ENCODE peak calls at places on chromosomes 13 and 19, in five cellular contexts. Q, M, W, O and S are unnamed samples.
A peak's percentile ranks its signal among the peaks of the same experiment; 100 is the strongest.

GRCh38 chr19:13888281-13888680 is 11.3 kb downstream of the NANOS3 start:
- DNase-seq in Q (no peak), M (no peak), O (no peak), W (no peak), S (no peak)

GRCh38 chr13:57666554-57666953 is 35.0 kb downstream of the PCDH17 start:
- DNase-seq in O (no peak), Q (no peak), W (no peak), M (no peak), S (peak; percentile 39)

GRCh38 chr19:57105976-57106610 is 13.7 kb upstream of the USP29 start:
- DNase-seq in Q (no peak), M (no peak), W (no peak), O (no peak), S (no peak)

GRCh38 chr13:27170221-27170520 is 1.4 kb downstream of the USP12 start:
- DNase-seq in W (no peak), Q (no peak), O (no peak), M (no peak), S (no peak)

GRCh38 chr19:55230329-55230728 is 1.8 kb upstream of the TMEM86B start:
- DNase-seq in Q (no peak), M (no peak), W (no peak), O (no peak), S (no peak)

GRCh38 chr19:44643605-44644390 is at the start of gene PVR:
- DNase-seq in M (no peak), W (peak; percentile 53), Q (peak; percentile 80), O (peak; percentile 40), S (peak; percentile 57)

GRCh38 chr13:44331912-44332840 is 41.4 kb upstream of the SERP2 start:
- DNase-seq in O (no peak), Q (peak; percentile 65), W (peak; percentile 24), M (peak; percentile 60), S (peak; percentile 47)

GRCh38 chr13:72062566-72062965 is 195.6 kb upstream of the DACH1 start:
- DNase-seq in W (no peak), O (no peak), Q (peak; percentile 20), M (no peak), S (no peak)

GRCh38 chr19:42693760-42694350 is 46.4 kb downstream of the PSG3 start:
- DNase-seq in M (peak; percentile 9), Q (peak; percentile 14), O (no peak), W (no peak), S (no peak)

GRCh38 chr19:29115181-29115580 is 97.8 kb downstream of the UQCRFS1 start:
- DNase-seq in O (no peak), W (no peak), M (no peak), Q (no peak), S (no peak)

GRCh38 chr13:41691276-41691675 is 233.9 kb downstream of the RGCC start:
- DNase-seq in M (no peak), O (no peak), W (no peak), Q (no peak), S (no peak)

GRCh38 chr13:110456550-110456949 is 105.0 kb downstream of the RAB20 start:
- DNase-seq in M (no peak), Q (no peak), W (no peak), O (no peak), S (no peak)

GRCh38 chr13:76886292-76887061 is at the start of gene KCTD12:
- DNase-seq in M (peak; percentile 45), Q (peak; percentile 59), O (peak; percentile 63), W (peak; percentile 83), S (peak; percentile 37)

GRCh38 chr13:41523396-41523795 is 66.0 kb downstream of the RGCC start:
- DNase-seq in Q (no peak), W (no peak), M (no peak), O (no peak), S (no peak)

GRCh38 chr19:33580645-33581037 is 41.1 kb upstream of the CHST8 start:
- DNase-seq in Q (no peak), M (no peak), W (peak; percentile 11), O (no peak), S (no peak)

GRCh38 chr13:26946675-26947342 is 186.2 kb upstream of the GPR12 start:
- DNase-seq in O (no peak), W (no peak), M (no peak), Q (peak; percentile 51), S (peak; percentile 9)

GRCh38 chr19:41997851-41998229 is 3.8 kb upstream of the ATP1A3 start:
- DNase-seq in W (no peak), M (no peak), O (no peak), Q (no peak), S (no peak)

GRCh38 chr13:30486230-30487074 is 20.7 kb upstream of the HMGB1 start:
- DNase-seq in Q (no peak), O (no peak), M (no peak), W (no peak), S (no peak)

GRCh38 chr19:40612831-40613668 is 11.9 kb downstream of the LTBP4 start:
- DNase-seq in M (no peak), Q (peak; percentile 26), W (no peak), O (no peak), S (peak; percentile 77)